ENCODE peak calls at places on chromosomes 13 and 19, in nine cellular contexts. One of them, this sample, is unnamed. For H3K9me3, the result is how much of the 10 kb centered on the place peaks cover.

GRCh38 chr19:21328402-21328801 is 808 bp downstream of the ZNF708 start:
- DNase-seq in lung: no peak
- DNase-seq in left lung: no peak
- DNase-seq in gastrocnemius medialis: no peak
- DNase-seq in heart left ventricle: no peak
- DNase-seq in neuronal stem cell: peak
- DNase-seq in mammary epithelial cell: no peak
- DNase-seq in heart right ventricle: no peak
- DNase-seq in testis: peak
- DNase-seq in this sample: no peak

GRCh38 chr19:28823338-28823961 is 389.5 kb downstream of the UQCRFS1 start:
- DNase-seq in lung: no peak
- DNase-seq in left lung: no peak
- DNase-seq in gastrocnemius medialis: no peak
- DNase-seq in heart left ventricle: no peak
- DNase-seq in neuronal stem cell: peak
- DNase-seq in mammary epithelial cell: peak
- DNase-seq in heart right ventricle: no peak
- DNase-seq in testis: no peak
- DNase-seq in this sample: no peak

GRCh38 chr13:47112205-47112896 is 215.5 kb upstream of the HTR2A start:
- DNase-seq in lung: no peak
- DNase-seq in left lung: no peak
- DNase-seq in gastrocnemius medialis: no peak
- DNase-seq in heart left ventricle: no peak
- DNase-seq in neuronal stem cell: peak
- DNase-seq in mammary epithelial cell: peak
- DNase-seq in heart right ventricle: no peak
- DNase-seq in testis: no peak
- DNase-seq in this sample: no peak

GRCh38 chr13:110882972-110883371 is 31.9 kb downstream of the ANKRD10 start:
- DNase-seq in lung: no peak
- DNase-seq in left lung: no peak
- DNase-seq in gastrocnemius medialis: no peak
- DNase-seq in heart left ventricle: no peak
- DNase-seq in neuronal stem cell: no peak
- DNase-seq in mammary epithelial cell: peak
- DNase-seq in heart right ventricle: no peak
- DNase-seq in testis: no peak
- DNase-seq in this sample: no peak

GRCh38 chr19:663682-664117 is 686 bp upstream of the RNF126 start:
- DNase-seq in lung: no peak
- DNase-seq in left lung: no peak
- DNase-seq in gastrocnemius medialis: no peak
- DNase-seq in heart left ventricle: no peak
- DNase-seq in neuronal stem cell: no peak
- DNase-seq in mammary epithelial cell: no peak
- DNase-seq in heart right ventricle: no peak
- DNase-seq in testis: no peak
- DNase-seq in this sample: no peak

GRCh38 chr13:87942204-87942603 is 271.0 kb downstream of the SLITRK5 start:
- DNase-seq in lung: no peak
- DNase-seq in left lung: no peak
- DNase-seq in gastrocnemius medialis: no peak
- DNase-seq in heart left ventricle: no peak
- DNase-seq in neuronal stem cell: no peak
- DNase-seq in mammary epithelial cell: no peak
- DNase-seq in heart right ventricle: no peak
- DNase-seq in testis: no peak
- DNase-seq in this sample: no peak

GRCh38 chr13:48275507-48275906 is 28.0 kb upstream of the RB1 start:
- DNase-seq in lung: no peak
- DNase-seq in left lung: no peak
- DNase-seq in gastrocnemius medialis: no peak
- DNase-seq in heart left ventricle: no peak
- DNase-seq in neuronal stem cell: no peak
- DNase-seq in mammary epithelial cell: no peak
- DNase-seq in heart right ventricle: no peak
- DNase-seq in testis: no peak
- DNase-seq in this sample: no peak

GRCh38 chr13:31209819-31210209 is 10.0 kb downstream of the B3GLCT start:
- DNase-seq in lung: no peak
- DNase-seq in left lung: no peak
- DNase-seq in gastrocnemius medialis: no peak
- DNase-seq in heart left ventricle: no peak
- DNase-seq in neuronal stem cell: no peak
- DNase-seq in mammary epithelial cell: no peak
- DNase-seq in heart right ventricle: no peak
- DNase-seq in testis: no peak
- DNase-seq in this sample: no peak

GRCh38 chr13:34349091-34349722 is 531.3 kb downstream of the RFC3 start:
- DNase-seq in lung: peak
- DNase-seq in left lung: no peak
- DNase-seq in gastrocnemius medialis: peak
- DNase-seq in heart left ventricle: peak
- DNase-seq in neuronal stem cell: no peak
- DNase-seq in mammary epithelial cell: peak
- DNase-seq in heart right ventricle: peak
- DNase-seq in testis: peak
- DNase-seq in this sample: peak

GRCh38 chr13:30666113-30666512 is 48.4 kb downstream of the USPL1 start:
- DNase-seq in lung: no peak
- DNase-seq in left lung: no peak
- DNase-seq in gastrocnemius medialis: no peak
- DNase-seq in heart left ventricle: no peak
- DNase-seq in neuronal stem cell: no peak
- DNase-seq in mammary epithelial cell: no peak
- DNase-seq in heart right ventricle: no peak
- DNase-seq in testis: no peak
- DNase-seq in this sample: no peak

GRCh38 chr13:80168089-80168850 is 172.7 kb downstream of the SPRY2 start:
- DNase-seq in lung: no peak
- DNase-seq in left lung: no peak
- DNase-seq in gastrocnemius medialis: no peak
- DNase-seq in heart left ventricle: no peak
- DNase-seq in neuronal stem cell: no peak
- DNase-seq in mammary epithelial cell: peak
- DNase-seq in heart right ventricle: no peak
- DNase-seq in testis: no peak
- DNase-seq in this sample: no peak

GRCh38 chr13:102902789-102903347 is 57.0 kb downstream of the ERCC5 start:
- DNase-seq in lung: no peak
- DNase-seq in left lung: peak
- DNase-seq in gastrocnemius medialis: no peak
- DNase-seq in heart left ventricle: peak
- DNase-seq in neuronal stem cell: no peak
- DNase-seq in mammary epithelial cell: no peak
- DNase-seq in heart right ventricle: peak
- DNase-seq in testis: no peak
- DNase-seq in this sample: peak

GRCh38 chr13:107864543-107865460 is 350.5 kb downstream of the LIG4 start:
- DNase-seq in lung: no peak
- DNase-seq in left lung: no peak
- DNase-seq in gastrocnemius medialis: no peak
- DNase-seq in heart left ventricle: no peak
- DNase-seq in neuronal stem cell: peak
- DNase-seq in mammary epithelial cell: peak
- DNase-seq in heart right ventricle: peak
- DNase-seq in testis: peak
- DNase-seq in this sample: no peak

GRCh38 chr13:31940076-31940475 is 91.5 kb upstream of the FRY start:
- DNase-seq in lung: no peak
- DNase-seq in left lung: no peak
- DNase-seq in gastrocnemius medialis: no peak
- DNase-seq in heart left ventricle: no peak
- DNase-seq in neuronal stem cell: no peak
- DNase-seq in mammary epithelial cell: no peak
- DNase-seq in heart right ventricle: no peak
- DNase-seq in testis: no peak
- DNase-seq in this sample: no peak

GRCh38 chr19:35509018-35509652 is 4.3 kb downstream of the DMKN start:
- DNase-seq in lung: peak
- DNase-seq in left lung: peak
- DNase-seq in gastrocnemius medialis: no peak
- DNase-seq in heart left ventricle: no peak
- DNase-seq in neuronal stem cell: no peak
- DNase-seq in mammary epithelial cell: peak
- DNase-seq in heart right ventricle: no peak
- DNase-seq in testis: no peak
- DNase-seq in this sample: no peak

GRCh38 chr13:40389081-40389641 is 277.3 kb downstream of the FOXO1 start:
- DNase-seq in lung: no peak
- DNase-seq in left lung: no peak
- DNase-seq in gastrocnemius medialis: no peak
- DNase-seq in heart left ventricle: no peak
- DNase-seq in neuronal stem cell: no peak
- DNase-seq in mammary epithelial cell: no peak
- DNase-seq in heart right ventricle: no peak
- DNase-seq in testis: no peak
- DNase-seq in this sample: no peak

GRCh38 chr19:11973020-11973810 is 8.4 kb downstream of the ZNF763 start:
- DNase-seq in lung: no peak
- DNase-seq in left lung: no peak
- DNase-seq in gastrocnemius medialis: no peak
- DNase-seq in heart left ventricle: no peak
- DNase-seq in neuronal stem cell: no peak
- DNase-seq in mammary epithelial cell: no peak
- DNase-seq in heart right ventricle: no peak
- DNase-seq in testis: no peak
- DNase-seq in this sample: no peak

GRCh38 chr19:11982526-11982925 is 17.7 kb downstream of the ZNF763 start:
- DNase-seq in lung: no peak
- DNase-seq in left lung: no peak
- DNase-seq in gastrocnemius medialis: no peak
- DNase-seq in heart left ventricle: no peak
- DNase-seq in neuronal stem cell: no peak
- DNase-seq in mammary epithelial cell: peak
- DNase-seq in heart right ventricle: no peak
- DNase-seq in testis: no peak
- DNase-seq in this sample: no peak

GRCh38 chr19:11979527-11979926 is 14.7 kb downstream of the ZNF763 start:
- DNase-seq in lung: no peak
- DNase-seq in left lung: no peak
- DNase-seq in gastrocnemius medialis: no peak
- DNase-seq in heart left ventricle: no peak
- DNase-seq in neuronal stem cell: no peak
- DNase-seq in mammary epithelial cell: no peak
- DNase-seq in heart right ventricle: no peak
- DNase-seq in testis: no peak
- DNase-seq in this sample: no peak

DNA sequence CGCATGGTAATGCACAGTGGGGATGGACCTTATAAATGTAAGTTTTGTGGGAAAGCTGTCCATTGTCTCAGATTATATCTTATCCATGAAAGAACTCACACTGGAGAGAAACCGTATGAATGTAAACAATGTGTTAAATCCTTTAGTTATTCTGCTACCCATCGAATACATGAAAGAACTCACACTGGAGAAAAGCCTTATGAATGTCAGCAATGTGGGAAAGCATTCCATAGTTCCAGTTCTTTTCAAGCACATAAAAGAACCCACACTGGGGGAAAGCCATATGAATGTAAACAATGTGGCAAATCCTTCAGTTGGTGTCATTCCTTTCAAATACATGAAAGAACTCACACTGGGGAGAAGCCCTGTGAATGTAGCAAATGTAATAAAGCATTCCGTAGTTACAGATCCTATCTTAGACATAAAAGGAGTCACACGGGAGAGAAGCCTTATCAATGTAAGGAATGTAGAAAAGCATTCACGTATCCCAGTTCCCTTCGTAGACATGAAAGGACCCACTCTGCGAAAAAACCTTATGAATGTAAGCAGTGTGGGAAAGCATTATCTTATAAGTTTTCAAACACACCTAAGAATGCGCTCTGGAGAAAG is 13.8 kb downstream of the ZNF763 start:
- DNase-seq in lung: no peak
- DNase-seq in left lung: no peak
- DNase-seq in gastrocnemius medialis: no peak
- DNase-seq in heart left ventricle: no peak
- DNase-seq in neuronal stem cell: no peak
- DNase-seq in mammary epithelial cell: no peak
- DNase-seq in heart right ventricle: no peak
- DNase-seq in testis: no peak
- DNase-seq in this sample: no peak
- H3K9me3 ChIP-seq in lung: under half
- H3K9me3 ChIP-seq in left lung: half or more
- H3K9me3 ChIP-seq in gastrocnemius medialis: under half
- H3K9me3 ChIP-seq in heart left ventricle: half or more
- H3K9me3 ChIP-seq in neuronal stem cell: under half
- H3K9me3 ChIP-seq in mammary epithelial cell: half or more
- H3K9me3 ChIP-seq in heart right ventricle: half or more
- H3K9me3 ChIP-seq in testis: under half
- H3K9me3 ChIP-seq in this sample: half or more

GRCh38 chr13:95392597-95392996 is 91.3 kb upstream of the ABCC4 start:
- DNase-seq in lung: no peak
- DNase-seq in left lung: no peak
- DNase-seq in gastrocnemius medialis: no peak
- DNase-seq in heart left ventricle: no peak
- DNase-seq in neuronal stem cell: no peak
- DNase-seq in mammary epithelial cell: no peak
- DNase-seq in heart right ventricle: no peak
- DNase-seq in testis: no peak
- DNase-seq in this sample: no peak
- H3K27ac ChIP-seq in lung: no peak
- H3K27ac ChIP-seq in left lung: no peak
- H3K27ac ChIP-seq in gastrocnemius medialis: no peak
- H3K27ac ChIP-seq in heart left ventricle: no peak
- H3K27ac ChIP-seq in neuronal stem cell: no peak
- H3K27ac ChIP-seq in mammary epithelial cell: no peak
- H3K27ac ChIP-seq in heart right ventricle: no peak
- H3K27ac ChIP-seq in testis: no peak
- H3K27ac ChIP-seq in this sample: no peak

DNA sequence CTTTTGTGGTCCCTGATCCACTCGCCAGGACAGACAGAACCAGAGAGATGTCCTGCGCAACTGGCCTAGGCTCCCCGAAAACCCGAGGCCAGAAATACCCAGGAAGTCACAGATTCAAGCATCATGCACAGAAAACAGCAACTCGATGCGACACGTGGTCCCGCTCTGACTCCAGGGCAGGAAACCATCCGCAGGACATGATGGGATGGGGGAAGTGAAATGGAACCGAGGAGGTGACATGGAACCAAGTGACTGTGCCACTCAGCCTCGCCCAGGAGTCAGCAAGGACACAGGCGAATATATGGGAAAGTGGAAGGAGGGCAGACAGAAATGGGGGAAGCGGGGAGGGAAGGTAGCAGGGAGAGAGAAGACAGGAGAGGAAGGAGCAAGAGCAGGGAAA is 1.1 kb downstream of the ZSCAN18 start:
- DNase-seq in lung: no peak
- DNase-seq in left lung: no peak
- DNase-seq in gastrocnemius medialis: no peak
- DNase-seq in heart left ventricle: no peak
- DNase-seq in neuronal stem cell: no peak
- DNase-seq in mammary epithelial cell: no peak
- DNase-seq in heart right ventricle: no peak
- DNase-seq in testis: no peak
- DNase-seq in this sample: no peak
- H3K4me3 ChIP-seq in lung: peak
- H3K4me3 ChIP-seq in left lung: no peak
- H3K4me3 ChIP-seq in gastrocnemius medialis: no peak
- H3K4me3 ChIP-seq in heart left ventricle: peak
- H3K4me3 ChIP-seq in neuronal stem cell: peak
- H3K4me3 ChIP-seq in mammary epithelial cell: no peak
- H3K4me3 ChIP-seq in heart right ventricle: peak
- H3K4me3 ChIP-seq in testis: no peak
- H3K4me3 ChIP-seq in this sample: peak

GRCh38 chr19:22797040-22797439 is 13.1 kb upstream of the ZNF99 start:
- DNase-seq in lung: no peak
- DNase-seq in left lung: no peak
- DNase-seq in gastrocnemius medialis: no peak
- DNase-seq in heart left ventricle: no peak
- DNase-seq in neuronal stem cell: no peak
- DNase-seq in mammary epithelial cell: no peak
- DNase-seq in heart right ventricle: no peak
- DNase-seq in testis: no peak
- DNase-seq in this sample: no peak
- H3K9me3 ChIP-seq in lung: under half
- H3K9me3 ChIP-seq in left lung: half or more
- H3K9me3 ChIP-seq in gastrocnemius medialis: under half
- H3K9me3 ChIP-seq in heart left ventricle: under half
- H3K9me3 ChIP-seq in neuronal stem cell: under half
- H3K9me3 ChIP-seq in mammary epithelial cell: under half
- H3K9me3 ChIP-seq in heart right ventricle: under half
- H3K9me3 ChIP-seq in testis: under half
- H3K9me3 ChIP-seq in this sample: under half

This sample was measured in psoas muscle.